ENCODE peak calls at places on chromosome 1, in six cellular contexts. M is H9, W is mesendoderm, D is mesenchymal stem cell, S is neuronal stem cell, T is H1. V is an unnamed sample.

GRCh38 chr1:235675152-235675890 is 25.7 kb upstream of the GNG4 start:
- DNase-seq in M (no peak), W (no peak), D (peak; percentile 69), S (no peak), T (no peak), V (peak; percentile 18)

GRCh38 chr1:115771094-115771846 is 2.8 kb upstream of the CASQ2 start:
- DNase-seq in M (peak; percentile 78), W (peak; percentile 94), D (no peak), S (no peak), T (peak; percentile 72), V (no peak)

GRCh38 chr1:72229893-72230292 is 52.4 kb downstream of the NEGR1 start:
- DNase-seq in M (no peak), W (no peak), D (no peak), S (no peak), T (no peak), V (peak; percentile 21)

GRCh38 chr1:68013351-68013750 is 37.1 kb downstream of the DIRAS3 start:
- DNase-seq in M (no peak), W (no peak), D (no peak), S (no peak), T (no peak), V (no peak)

GRCh38 chr1:202627841-202628565 is 82.3 kb downstream of the SYT2 start:
- DNase-seq in M (no peak), W (no peak), D (no peak), S (no peak), T (no peak), V (no peak)

GRCh38 chr1:8133657-8134430 is 107.7 kb upstream of the ERRFI1 start:
- DNase-seq in M (no peak), W (no peak), D (peak; percentile 95), S (no peak), T (no peak), V (peak; percentile 93)

GRCh38 chr1:98389809-98390208 is 271.7 kb upstream of the SNX7 start:
- DNase-seq in M (no peak), W (no peak), D (peak; percentile 85), S (no peak), T (no peak), V (peak; percentile 95)

GRCh38 chr1:63662056-63662836 is 69.0 kb downstream of the PGM1 start:
- DNase-seq in M (no peak), W (peak; percentile 16), D (peak; percentile 12), S (no peak), T (no peak), V (peak; percentile 67)

GRCh38 chr1:192887426-192887825 is 78.6 kb downstream of the RGS2 start:
- DNase-seq in M (peak; percentile 72), W (peak; percentile 77), D (no peak), S (no peak), T (no peak), V (no peak)

GRCh38 chr1:18823438-18823837 is 36.0 kb downstream of the TAS1R2 start:
- DNase-seq in M (no peak), W (no peak), D (no peak), S (no peak), T (no peak), V (no peak)

GRCh38 chr1:8878448-8879347 is at the start of gene ENO1:
- DNase-seq in M (peak; percentile 95), W (peak; percentile 97), D (peak; percentile 97), S (peak; percentile 96), T (peak; percentile 100), V (peak; percentile 97)

GRCh38 chr1:196271212-196271947 is 336.9 kb downstream of the KCNT2 start:
- DNase-seq in M (no peak), W (no peak), D (no peak), S (no peak), T (no peak), V (no peak)

GRCh38 chr1:21816602-21817302 is 4.7 kb downstream of the LDLRAD2 start:
- DNase-seq in M (no peak), W (peak; percentile 27), D (peak; percentile 80), S (no peak), T (no peak), V (peak; percentile 81)

GRCh38 chr1:109790735-109791494 is 27.2 kb upstream of the EPS8L3 start:
- DNase-seq in M (peak; percentile 74), W (peak; percentile 91), D (peak; percentile 89), S (no peak), T (no peak), V (peak; percentile 41)

GRCh38 chr1:92259350-92259749 is 39.4 kb downstream of the GLMN start:
- DNase-seq in M (no peak), W (no peak), D (no peak), S (no peak), T (no peak), V (peak; percentile 16)

GRCh38 chr1:13550663-13551062 is 33.0 kb upstream of the PDPN start:
- DNase-seq in M (no peak), W (no peak), D (no peak), S (no peak), T (no peak), V (no peak)

GRCh38 chr1:58886611-58887010 is 102.8 kb upstream of the JUN start:
- DNase-seq in M (no peak), W (no peak), D (no peak), S (no peak), T (no peak), V (no peak)

GRCh38 chr1:231359113-231359512 is 21.0 kb downstream of the SPRTN start:
- DNase-seq in M (no peak), W (no peak), D (peak; percentile 78), S (no peak), T (no peak), V (peak; percentile 87)

GRCh38 chr1:233518344-233518743 is 95.6 kb upstream of the KCNK1 start:
- DNase-seq in M (peak; percentile 70), W (peak; percentile 80), D (peak; percentile 3), S (peak; percentile 42), T (peak; percentile 89), V (no peak)

GRCh38 chr1:111990026-111990877 is 784 bp upstream of the KCND3 start:
- DNase-seq in M (peak; percentile 38), W (peak; percentile 29), D (peak; percentile 10), S (peak; percentile 15), T (peak; percentile 62), V (no peak)

GRCh38 chr1:202343652-202344349 is 2.1 kb upstream of the UBE2T start:
- DNase-seq in M (no peak), W (peak; percentile 45), D (peak; percentile 63), S (peak; percentile 26), T (no peak), V (peak; percentile 48)

GRCh38 chr1:50427818-50428779 is 4.9 kb upstream of the DMRTA2 start:
- DNase-seq in M (peak; percentile 71), W (peak; percentile 65), D (no peak), S (peak; percentile 59), T (peak; percentile 73), V (no peak)

GRCh38 chr1:234388094-234388493 is 14.8 kb downstream of the COA6 start:
- DNase-seq in M (no peak), W (no peak), D (no peak), S (no peak), T (no peak), V (no peak)

GRCh38 chr1:186722711-186723309 is 42.6 kb upstream of the PTGS2 start:
- DNase-seq in M (no peak), W (peak; percentile 62), D (peak; percentile 52), S (peak; percentile 6), T (no peak), V (peak; percentile 52)

GRCh38 chr1:55213885-55214213 is 1.3 kb downstream of the USP24 start:
- DNase-seq in M (peak; percentile 37), W (no peak), D (no peak), S (no peak), T (peak; percentile 61), V (no peak)

GRCh38 chr1:38875811-38876210 is 2.7 kb upstream of the MYCBP start:
- DNase-seq in M (no peak), W (no peak), D (no peak), S (no peak), T (no peak), V (no peak)

GRCh38 chr1:232111616-232112015 is 485.0 kb downstream of the DISC1 start:
- DNase-seq in M (no peak), W (peak; percentile 54), D (no peak), S (no peak), T (no peak), V (no peak)

GRCh38 chr1:177567393-177567792 is 396.6 kb downstream of the BRINP2 start:
- DNase-seq in M (peak; percentile 36), W (peak; percentile 40), D (no peak), S (no peak), T (no peak), V (peak; percentile 8)

GRCh38 chr1:1344672-1345361 is 4.4 kb downstream of the DVL1 start:
- DNase-seq in M (no peak), W (no peak), D (peak; percentile 61), S (no peak), T (peak; percentile 67), V (peak; percentile 69)

GRCh38 chr1:25821630-25822091 is 1.9 kb downstream of the MTFR1L start:
- DNase-seq in M (no peak), W (no peak), D (no peak), S (no peak), T (no peak), V (peak; percentile 62)
- H3K27ac ChIP-seq in M (no peak overlapping the region), W (no peak overlapping the region), D (no peak overlapping the region), S (no peak overlapping the region), T (no peak overlapping the region), V (no peak overlapping the region)

DNA sequence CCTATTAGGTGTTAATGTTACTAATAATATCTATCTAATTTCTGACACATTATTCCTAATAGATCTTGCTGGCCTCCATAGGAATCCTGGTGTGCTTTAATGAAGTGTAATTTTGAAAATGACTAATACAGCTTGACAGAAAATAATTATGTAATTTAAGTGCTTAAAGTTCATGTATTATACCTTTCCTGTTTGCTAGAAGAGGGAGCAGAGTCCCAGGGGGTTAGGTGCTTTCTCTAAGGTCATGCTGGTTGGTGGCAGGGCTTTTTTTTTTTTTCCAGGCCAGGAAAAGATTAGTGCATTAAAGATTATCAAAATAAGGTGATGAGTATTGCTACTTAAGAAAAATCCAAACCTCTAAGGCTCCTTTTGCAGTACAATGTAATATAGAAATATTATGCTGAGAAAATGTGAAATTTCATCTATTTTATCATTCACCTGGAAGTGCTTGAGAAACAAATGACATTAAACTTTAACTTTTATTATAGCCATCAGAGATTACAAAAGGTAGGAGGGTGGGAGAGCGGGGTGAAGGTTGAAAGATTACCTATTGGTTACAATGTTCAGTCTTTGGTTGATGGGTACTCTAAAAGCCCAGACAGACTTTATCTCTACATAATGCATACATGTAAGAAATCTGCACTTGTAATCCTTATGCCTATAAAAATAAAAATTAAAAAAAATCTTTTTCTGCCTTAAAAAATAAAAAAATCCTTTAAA is 110.8 kb downstream of the RABGAP1L start:
- DNase-seq in M (no peak), W (no peak), D (no peak), S (no peak), T (no peak), V (no peak)
- H2BK15ac ChIP-seq in M (no peak overlapping the region), W (no peak overlapping the region), D (no peak overlapping the region), S (no peak overlapping the region), T (no peak overlapping the region), V (no peak overlapping the region)

GRCh38 chr1:84103197-84103992 is 40.7 kb upstream of the PRKACB start:
- DNase-seq in M (peak; percentile 46), W (peak; percentile 95), D (peak; percentile 93), S (peak; percentile 17), T (no peak), V (peak; percentile 93)
- H3K27ac ChIP-seq in M (no peak overlapping the region), W (peak overlapping the region; percentile 77), D (peak overlapping the region; percentile 70), S (no peak overlapping the region), T (no peak overlapping the region), V (peak overlapping the region; percentile 41)

GRCh38 chr1:206600527-206600926 is 11.7 kb downstream of the EIF2D start:
- DNase-seq in M (no peak), W (no peak), D (no peak), S (no peak), T (no peak), V (no peak)
- H2BK15ac ChIP-seq in M (no peak overlapping the region), W (no peak overlapping the region), D (no peak overlapping the region), S (no peak overlapping the region), T (no peak overlapping the region), V (no peak overlapping the region)

V was measured in IMR-90.